ENCODE peak calls at places on chromosomes 11 and 22, in five cellular contexts. One of them, this sample, is unnamed.

GRCh38 chr22:31826443-31826842 is 72.6 kb downstream of the DEPDC5 start:
- DNase-seq in fibroblast of lung: no peak
- DNase-seq in IMR-90: no peak
- DNase-seq in osteoblast: no peak
- DNase-seq in H1: no peak
- DNase-seq in this sample: no peak

GRCh38 chr11:122686106-122686505 is 30.6 kb downstream of the UBASH3B start:
- DNase-seq in fibroblast of lung: no peak
- DNase-seq in H1: no peak
- DNase-seq in osteoblast: no peak
- DNase-seq in IMR-90: peak
- DNase-seq in this sample: no peak

GRCh38 chr11:10331548-10332289 is 26.8 kb downstream of the ADM start:
- DNase-seq in fibroblast of lung: no peak
- DNase-seq in IMR-90: no peak
- DNase-seq in osteoblast: no peak
- DNase-seq in H1: no peak
- DNase-seq in this sample: no peak

GRCh38 chr22:45640291-45640940 is 31.2 kb upstream of the ATXN10 start:
- DNase-seq in osteoblast: no peak
- DNase-seq in IMR-90: no peak
- DNase-seq in fibroblast of lung: no peak
- DNase-seq in H1: no peak
- DNase-seq in this sample: no peak

GRCh38 chr11:44955019-44955738 is 4.5 kb upstream of the TP53I11 start:
- DNase-seq in IMR-90: peak
- DNase-seq in fibroblast of lung: peak
- DNase-seq in osteoblast: peak
- DNase-seq in H1: no peak
- DNase-seq in this sample: no peak

GRCh38 chr11:91932151-91932821 is 292.3 kb upstream of the FAT3 start:
- DNase-seq in H1: no peak
- DNase-seq in fibroblast of lung: peak
- DNase-seq in IMR-90: no peak
- DNase-seq in osteoblast: no peak
- DNase-seq in this sample: no peak

GRCh38 chr11:87134524-87135106 is 96.9 kb downstream of the TMEM135 start:
- DNase-seq in IMR-90: no peak
- DNase-seq in H1: no peak
- DNase-seq in osteoblast: no peak
- DNase-seq in fibroblast of lung: no peak
- DNase-seq in this sample: no peak

GRCh38 chr11:63907808-63908530 is 9.0 kb downstream of the RCOR2 start:
- DNase-seq in osteoblast: peak
- DNase-seq in IMR-90: no peak
- DNase-seq in H1: no peak
- DNase-seq in fibroblast of lung: no peak
- DNase-seq in this sample: no peak

GRCh38 chr11:128551641-128552335 is 35.6 kb downstream of the ETS1 start:
- DNase-seq in IMR-90: no peak
- DNase-seq in osteoblast: no peak
- DNase-seq in H1: no peak
- DNase-seq in fibroblast of lung: no peak
- DNase-seq in this sample: no peak

GRCh38 chr11:6357222-6357621 is 33.1 kb upstream of the SMPD1 start:
- DNase-seq in osteoblast: peak
- DNase-seq in fibroblast of lung: peak
- DNase-seq in H1: no peak
- DNase-seq in IMR-90: peak
- DNase-seq in this sample: no peak

GRCh38 chr11:66858939-66859685 is 2.2 kb downstream of the LRFN4 start:
- DNase-seq in IMR-90: no peak
- DNase-seq in H1: no peak
- DNase-seq in osteoblast: peak
- DNase-seq in fibroblast of lung: no peak
- DNase-seq in this sample: no peak

GRCh38 chr11:117678651-117679407 is 118.2 kb downstream of the DSCAML1 start:
- DNase-seq in fibroblast of lung: no peak
- DNase-seq in H1: no peak
- DNase-seq in osteoblast: no peak
- DNase-seq in IMR-90: no peak
- DNase-seq in this sample: no peak

GRCh38 chr11:7559404-7560283 is 45.8 kb downstream of the PPFIBP2 start:
- DNase-seq in fibroblast of lung: no peak
- DNase-seq in H1: no peak
- DNase-seq in osteoblast: no peak
- DNase-seq in IMR-90: no peak
- DNase-seq in this sample: no peak

GRCh38 chr11:120326845-120327281 is 1.8 kb downstream of the TLCD5 start:
- DNase-seq in IMR-90: peak
- DNase-seq in fibroblast of lung: peak
- DNase-seq in H1: no peak
- DNase-seq in osteoblast: peak
- DNase-seq in this sample: peak

GRCh38 chr11:96036863-96037262 is 113.0 kb upstream of the MTMR2 start:
- DNase-seq in fibroblast of lung: no peak
- DNase-seq in osteoblast: no peak
- DNase-seq in IMR-90: no peak
- DNase-seq in H1: no peak
- DNase-seq in this sample: no peak

GRCh38 chr11:128341280-128341679 is 246.1 kb downstream of the ETS1 start:
- DNase-seq in fibroblast of lung: no peak
- DNase-seq in osteoblast: no peak
- DNase-seq in IMR-90: no peak
- DNase-seq in H1: no peak
- DNase-seq in this sample: no peak

GRCh38 chr11:79925570-79925969 is 484.7 kb upstream of the TENM4 start:
- DNase-seq in fibroblast of lung: no peak
- DNase-seq in H1: no peak
- DNase-seq in osteoblast: no peak
- DNase-seq in IMR-90: no peak
- DNase-seq in this sample: peak

GRCh38 chr22:22993184-22993583 is 77.1 kb upstream of the GNAZ start:
- DNase-seq in IMR-90: no peak
- DNase-seq in H1: no peak
- DNase-seq in fibroblast of lung: no peak
- DNase-seq in osteoblast: no peak
- DNase-seq in this sample: no peak

GRCh38 chr11:3166268-3167142 is 1.4 kb upstream of the OSBPL5 start:
- DNase-seq in osteoblast: peak
- DNase-seq in IMR-90: no peak
- DNase-seq in H1: no peak
- DNase-seq in fibroblast of lung: no peak
- DNase-seq in this sample: no peak

DNA sequence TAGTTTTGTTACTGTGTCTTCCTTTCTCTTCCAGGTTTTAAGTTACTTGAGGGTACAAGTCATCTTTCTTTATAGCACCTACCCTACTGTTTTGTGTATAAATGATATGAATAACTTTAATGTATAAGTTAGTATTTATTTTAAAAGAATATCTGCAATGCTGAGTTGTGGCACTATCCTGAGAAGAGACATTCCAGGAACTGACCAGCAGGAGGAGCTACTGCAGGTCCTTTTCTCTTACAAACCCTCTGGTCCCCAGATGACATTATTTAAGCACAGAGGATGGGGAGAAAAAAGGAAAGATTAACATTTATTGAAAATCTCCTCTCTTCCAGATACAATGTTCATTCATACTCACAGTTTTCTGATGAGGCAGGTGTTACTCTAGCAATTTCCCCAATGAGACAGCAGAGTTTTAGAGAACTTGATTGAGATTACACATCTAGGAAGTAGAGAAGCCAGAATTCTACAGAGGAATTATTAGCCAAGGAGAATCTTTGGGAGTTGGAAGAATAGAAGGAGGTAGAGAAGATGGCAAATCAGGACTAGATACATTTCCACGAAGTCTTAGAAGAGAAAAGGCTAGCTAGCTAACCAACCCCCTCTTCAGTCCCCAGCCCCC is 541.2 kb upstream of the API5 start:
- DNase-seq in H1: peak
- DNase-seq in IMR-90: no peak
- DNase-seq in osteoblast: no peak
- DNase-seq in fibroblast of lung: peak
- DNase-seq in this sample: peak
- H2AFZ ChIP-seq in H1: no peak
- H2AFZ ChIP-seq in IMR-90: no peak
- H2AFZ ChIP-seq in osteoblast: no peak
- H2AFZ ChIP-seq in fibroblast of lung: no peak
- H2AFZ ChIP-seq in this sample: no peak

GRCh38 chr22:37279469-37279868 is 2.8 kb upstream of the CYTH4 start:
- DNase-seq in IMR-90: peak
- DNase-seq in H1: no peak
- DNase-seq in osteoblast: peak
- DNase-seq in fibroblast of lung: no peak
- DNase-seq in this sample: no peak
- H2AFZ ChIP-seq in IMR-90: peak
- H2AFZ ChIP-seq in H1: no peak
- H2AFZ ChIP-seq in osteoblast: no peak
- H2AFZ ChIP-seq in fibroblast of lung: no peak
- H2AFZ ChIP-seq in this sample: no peak

DNA sequence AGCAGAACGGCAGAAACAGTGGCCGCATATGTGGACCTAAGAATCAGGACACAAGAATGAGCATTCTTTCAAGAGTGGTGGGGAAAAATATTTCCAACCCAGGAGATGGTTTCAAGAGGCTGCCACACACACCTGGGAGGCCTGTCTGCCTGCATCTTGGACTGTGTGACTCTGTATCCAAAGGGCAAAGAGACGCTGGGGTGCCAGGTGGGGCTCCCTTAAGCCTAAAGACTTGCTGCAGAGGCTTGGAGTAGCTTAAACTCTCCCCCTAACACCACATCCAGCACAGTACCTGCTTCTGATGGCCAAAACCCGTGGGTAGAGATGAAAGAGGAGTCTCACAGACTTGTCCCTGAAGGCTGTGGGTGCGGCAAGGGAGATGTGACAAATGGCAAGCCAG is 3.5 kb downstream of the CXCR5 start:
- DNase-seq in IMR-90: no peak
- DNase-seq in H1: no peak
- DNase-seq in fibroblast of lung: no peak
- DNase-seq in osteoblast: no peak
- DNase-seq in this sample: no peak
- H2AFZ ChIP-seq in IMR-90: peak
- H2AFZ ChIP-seq in H1: no peak
- H2AFZ ChIP-seq in fibroblast of lung: no peak
- H2AFZ ChIP-seq in osteoblast: peak
- H2AFZ ChIP-seq in this sample: no peak

DNA sequence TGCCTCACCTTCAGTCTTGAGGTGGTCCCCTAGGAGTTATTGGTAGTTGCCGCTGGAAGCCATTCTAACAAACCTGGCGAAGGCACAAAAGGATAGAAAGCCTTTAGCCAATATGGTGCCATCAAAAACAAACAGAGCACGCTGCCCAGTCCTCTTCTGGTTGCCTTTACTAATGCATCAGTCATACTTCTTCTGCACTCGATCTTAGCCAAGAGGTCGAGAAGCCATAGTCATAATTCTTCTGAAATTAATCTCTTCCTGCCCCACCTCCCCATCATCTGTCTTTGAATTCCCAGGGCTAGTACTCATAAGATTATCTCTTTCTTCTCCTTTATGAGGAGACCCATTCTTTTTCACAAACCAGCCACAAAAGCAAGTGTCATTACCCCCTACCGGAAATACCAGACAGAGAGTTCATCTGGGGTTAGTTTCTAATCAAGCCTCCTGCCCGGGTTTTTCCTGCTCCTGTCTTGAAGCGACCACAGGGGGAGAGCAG is 21.4 kb upstream of the EHF start:
- DNase-seq in H1: no peak
- DNase-seq in fibroblast of lung: peak
- DNase-seq in osteoblast: peak
- DNase-seq in IMR-90: peak
- DNase-seq in this sample: peak
- H2AFZ ChIP-seq in H1: no peak
- H2AFZ ChIP-seq in fibroblast of lung: no peak
- H2AFZ ChIP-seq in osteoblast: no peak
- H2AFZ ChIP-seq in IMR-90: peak
- H2AFZ ChIP-seq in this sample: peak

DNA sequence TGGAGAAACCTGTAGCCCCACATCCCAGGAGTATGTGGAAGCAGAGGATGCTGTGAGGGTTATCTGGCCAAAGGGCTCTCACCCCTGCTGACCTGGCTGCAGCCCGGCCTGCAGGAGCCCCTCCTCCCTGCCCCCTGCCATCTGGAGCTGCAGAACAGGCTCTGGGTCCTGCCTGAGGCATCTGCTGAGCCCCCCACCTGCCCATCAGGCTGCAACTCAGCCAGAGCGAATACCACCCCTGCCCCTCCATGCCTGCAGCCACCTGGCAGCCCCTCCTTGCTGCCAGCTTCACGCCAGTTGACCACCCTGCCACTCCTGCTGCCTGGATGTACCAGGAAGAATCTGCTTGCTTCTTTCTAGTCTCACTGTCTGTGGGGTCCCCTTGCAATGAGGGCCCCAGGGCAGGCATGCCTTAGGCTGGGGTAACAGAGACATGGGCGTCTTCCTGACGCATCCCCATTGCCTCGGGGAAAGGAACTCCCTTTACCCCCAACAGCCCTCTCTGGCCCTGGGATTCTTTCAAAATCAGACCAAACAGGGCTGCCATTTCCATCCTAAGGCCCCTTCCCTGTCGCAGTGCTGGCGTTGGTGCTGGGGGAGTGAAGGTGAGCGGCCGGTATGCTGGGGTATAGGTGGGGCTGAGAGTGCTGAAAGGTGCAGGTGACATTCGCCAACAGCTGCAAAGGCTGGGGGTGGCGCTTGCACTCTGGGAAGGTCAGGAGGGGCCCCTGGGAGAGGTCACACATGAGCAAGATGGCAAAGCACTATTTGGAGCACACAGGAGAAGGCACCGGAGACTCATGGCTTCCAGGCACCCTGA is 1334.6 kb downstream of the TBC1D22A start:
- DNase-seq in IMR-90: no peak
- DNase-seq in fibroblast of lung: no peak
- DNase-seq in osteoblast: no peak
- DNase-seq in H1: no peak
- DNase-seq in this sample: peak
- H2AFZ ChIP-seq in IMR-90: no peak
- H2AFZ ChIP-seq in fibroblast of lung: no peak
- H2AFZ ChIP-seq in osteoblast: no peak
- H2AFZ ChIP-seq in H1: no peak
- H2AFZ ChIP-seq in this sample: peak

This sample was measured in MM.1S.